ENCODE peak calls at places on chromosomes 7 and 10, in nine cellular contexts. M, C, T, Y, W, H, R, P and I are unnamed samples.

GRCh38 chr10:111360260-111360925 is 283.6 kb downstream of the ADRA2A start:
- DNase-seq in M (no peak), C (peak), T (peak), Y (no peak), W (peak), H (peak), R (no peak), P (no peak), I (peak)

GRCh38 chr10:87000491-87000890 is 19.6 kb upstream of the FAM25A start:
- DNase-seq in M (no peak), C (no peak), T (no peak), Y (no peak), W (no peak), H (no peak), R (no peak), P (no peak), I (no peak)

GRCh38 chr10:103584216-103585010 is 90.9 kb downstream of the NEURL1 start:
- DNase-seq in M (peak), C (no peak), T (peak), Y (no peak), W (no peak), H (no peak), R (peak), P (peak), I (no peak)

GRCh38 chr7:151388007-151388297 is 21.9 kb downstream of the WDR86 start:
- DNase-seq in M (no peak), C (no peak), T (no peak), Y (no peak), W (no peak), H (no peak), R (no peak), P (no peak), I (no peak)

GRCh38 chr10:89567566-89568245 is 32.3 kb upstream of the SLC16A12 start:
- DNase-seq in M (no peak), C (no peak), T (no peak), Y (no peak), W (no peak), H (no peak), R (no peak), P (no peak), I (no peak)

GRCh38 chr10:132021504-132022143 is 39.9 kb upstream of the BNIP3 start:
- DNase-seq in M (no peak), C (no peak), T (no peak), Y (no peak), W (no peak), H (no peak), R (no peak), P (no peak), I (no peak)

GRCh38 chr10:132616170-132616994 is 78.8 kb downstream of the INPP5A start:
- DNase-seq in M (peak), C (no peak), T (peak), Y (no peak), W (no peak), H (no peak), R (peak), P (peak), I (no peak)

GRCh38 chr10:132945125-132945893 is 2.9 kb upstream of the CFAP46 start:
- DNase-seq in M (no peak), C (no peak), T (no peak), Y (no peak), W (no peak), H (no peak), R (no peak), P (no peak), I (no peak)

GRCh38 chr7:67019562-67020390 is 23.1 kb downstream of the TYW1 start:
- DNase-seq in M (no peak), C (no peak), T (no peak), Y (no peak), W (peak), H (no peak), R (no peak), P (no peak), I (no peak)

GRCh38 chr7:70334883-70335282 is 736.6 kb downstream of the AUTS2 start:
- DNase-seq in M (no peak), C (no peak), T (peak), Y (no peak), W (no peak), H (peak), R (no peak), P (no peak), I (no peak)

GRCh38 chr7:78734626-78735025 is 718.8 kb downstream of the MAGI2 start:
- DNase-seq in M (no peak), C (no peak), T (no peak), Y (no peak), W (no peak), H (peak), R (no peak), P (no peak), I (no peak)

GRCh38 chr10:49568235-49568634 is 29.3 kb upstream of the ERCC6 start:
- DNase-seq in M (no peak), C (no peak), T (no peak), Y (no peak), W (peak), H (peak), R (no peak), P (peak), I (no peak)

GRCh38 chr7:31882187-31882586 is 188.0 kb downstream of the PDE1C start:
- DNase-seq in M (no peak), C (peak), T (no peak), Y (peak), W (peak), H (no peak), R (no peak), P (no peak), I (peak)

GRCh38 chr7:91420606-91421390 is 156.6 kb downstream of the FZD1 start:
- DNase-seq in M (no peak), C (no peak), T (no peak), Y (no peak), W (no peak), H (no peak), R (no peak), P (no peak), I (no peak)